ENCODE peak calls at places on chromosome 11, in five cellular contexts. V, K, P, G and A are unnamed samples.

GRCh38 chr11:84430661-84431060 is 1144.5 kb upstream of the CCDC90B start:
- DNase-seq in G (no peak), P (peak), K (no peak), V (no peak), A (no peak)

GRCh38 chr11:45643585-45643984 is 21.8 kb downstream of the CHST1 start:
- DNase-seq in P (no peak), V (no peak), G (no peak), K (no peak), A (no peak)

GRCh38 chr11:76598426-76598839 is 72.1 kb downstream of the LRRC32 start:
- DNase-seq in K (peak), G (no peak), V (no peak), P (peak), A (peak)

GRCh38 chr11:114183041-114183511 is 113.1 kb upstream of the NNMT start:
- DNase-seq in K (no peak), V (no peak), G (no peak), P (no peak), A (no peak)

GRCh38 chr11:2310073-2310785 is 8.4 kb downstream of the TSPAN32 start:
- DNase-seq in P (no peak), G (no peak), K (no peak), V (no peak), A (no peak)

GRCh38 chr11:76124905-76125566 is 81.3 kb downstream of the WNT11 start:
- DNase-seq in P (no peak), K (peak), V (no peak), G (no peak), A (no peak)

GRCh38 chr11:119315139-119316016 is 1.6 kb downstream of the MCAM start:
- DNase-seq in V (no peak), K (peak), P (peak), G (peak), A (no peak)

GRCh38 chr11:78097666-78098385 is 18.2 kb upstream of the NDUFC2 start:
- DNase-seq in K (no peak), P (no peak), V (no peak), G (no peak), A (no peak)

GRCh38 chr11:38553033-38553432 is 1955.0 kb upstream of the RAG2 start:
- DNase-seq in G (no peak), V (no peak), P (no peak), K (no peak), A (peak)

GRCh38 chr11:134519390-134519750 is 107.3 kb upstream of the B3GAT1 start:
- DNase-seq in P (no peak), V (no peak), G (no peak), K (no peak), A (no peak)

GRCh38 chr11:16895306-16895705 is 118.9 kb downstream of the PLEKHA7 start:
- DNase-seq in G (no peak), P (no peak), V (no peak), K (no peak), A (no peak)

GRCh38 chr11:121535122-121535796 is 82.5 kb upstream of the SORL1-AS1 start:
- DNase-seq in K (no peak), P (no peak), G (no peak), V (no peak), A (no peak)

GRCh38 chr11:121538054-121538453 is 85.3 kb upstream of the SORL1-AS1 start:
- DNase-seq in G (no peak), V (no peak), P (no peak), K (peak), A (no peak)

GRCh38 chr11:121533556-121534050 is 80.8 kb upstream of the SORL1-AS1 start:
- DNase-seq in P (no peak), V (no peak), K (no peak), G (no peak), A (no peak)

GRCh38 chr11:121536116-121536515 is 83.3 kb upstream of the SORL1-AS1 start:
- DNase-seq in K (no peak), P (no peak), G (no peak), V (no peak), A (no peak)

GRCh38 chr11:121534131-121535093 is 81.6 kb upstream of the SORL1-AS1 start:
- DNase-seq in G (no peak), V (no peak), K (no peak), P (no peak), A (peak)
- TF ChIP-seq CTCF in G (peak), V (peak), K (no peak), P (no peak), A (peak)

GRCh38 chr11:63879598-63879997 is 37.4 kb downstream of the RCOR2 start:
- DNase-seq in G (no peak), K (no peak), P (no peak), V (no peak), A (no peak)

GRCh38 chr11:63887600-63887999 is 29.4 kb downstream of the RCOR2 start:
- DNase-seq in V (no peak), P (no peak), K (no peak), G (no peak), A (no peak)

GRCh38 chr11:63880031-63880841 is 36.7 kb downstream of the RCOR2 start:
- DNase-seq in P (no peak), K (no peak), G (no peak), V (peak), A (peak)

GRCh38 chr11:63884191-63884590 is 32.8 kb downstream of the RCOR2 start:
- DNase-seq in P (no peak), G (no peak), V (no peak), K (no peak), A (no peak)

DNA sequence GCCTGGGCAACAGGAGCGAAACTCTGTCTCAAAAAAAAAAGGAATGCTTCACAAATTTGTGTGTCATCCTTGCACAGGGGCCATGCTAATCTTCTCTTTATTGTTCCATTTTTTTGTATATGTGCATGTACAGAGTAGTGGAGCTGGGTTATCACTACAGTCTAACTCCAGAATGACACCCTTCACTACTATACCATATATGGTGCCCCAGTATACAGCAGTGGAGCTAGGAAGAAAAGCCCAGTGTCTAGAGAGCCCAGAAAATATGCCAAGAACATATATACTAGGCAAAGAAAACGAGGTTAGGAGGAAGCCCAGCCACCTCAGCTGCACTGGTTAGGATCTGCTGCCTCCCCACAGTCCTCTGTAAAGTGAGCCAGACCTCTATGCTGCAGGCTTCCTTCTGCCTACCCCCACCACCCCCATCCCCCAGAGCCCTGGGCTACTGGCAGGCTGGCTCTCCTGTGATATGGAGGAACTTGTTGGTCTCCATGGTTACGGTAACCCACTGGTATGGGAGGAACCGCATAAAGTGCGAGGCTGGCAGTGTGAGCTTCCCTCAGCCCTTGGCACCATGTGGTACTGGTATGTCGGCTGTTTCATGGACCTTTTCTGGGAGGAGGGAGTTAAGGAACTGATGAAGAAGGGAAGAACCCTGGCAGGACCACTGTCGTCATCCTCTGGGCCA is 34.3 kb downstream of the RCOR2 start:
- DNase-seq in K (no peak), V (no peak), P (no peak), G (peak), A (peak)
- H3K4me3 ChIP-seq in K (no peak), V (no peak), P (no peak), G (no peak), A (no peak)

GRCh38 chr11:476416-476815 is 26.3 kb downstream of the PTDSS2 start:
- DNase-seq in K (no peak), P (no peak), G (no peak), V (no peak), A (no peak)

GRCh38 chr11:479311-479710 is 27.7 kb downstream of the RNH1 start:
- DNase-seq in P (no peak), V (no peak), G (no peak), K (no peak), A (no peak)

GRCh38 chr11:474914-475506 is 24.9 kb downstream of the PTDSS2 start:
- DNase-seq in G (no peak), K (no peak), P (no peak), V (no peak), A (no peak)

GRCh38 chr11:475941-476340 is 25.9 kb downstream of the PTDSS2 start:
- DNase-seq in P (no peak), K (no peak), V (no peak), G (no peak), A (no peak)

DNA sequence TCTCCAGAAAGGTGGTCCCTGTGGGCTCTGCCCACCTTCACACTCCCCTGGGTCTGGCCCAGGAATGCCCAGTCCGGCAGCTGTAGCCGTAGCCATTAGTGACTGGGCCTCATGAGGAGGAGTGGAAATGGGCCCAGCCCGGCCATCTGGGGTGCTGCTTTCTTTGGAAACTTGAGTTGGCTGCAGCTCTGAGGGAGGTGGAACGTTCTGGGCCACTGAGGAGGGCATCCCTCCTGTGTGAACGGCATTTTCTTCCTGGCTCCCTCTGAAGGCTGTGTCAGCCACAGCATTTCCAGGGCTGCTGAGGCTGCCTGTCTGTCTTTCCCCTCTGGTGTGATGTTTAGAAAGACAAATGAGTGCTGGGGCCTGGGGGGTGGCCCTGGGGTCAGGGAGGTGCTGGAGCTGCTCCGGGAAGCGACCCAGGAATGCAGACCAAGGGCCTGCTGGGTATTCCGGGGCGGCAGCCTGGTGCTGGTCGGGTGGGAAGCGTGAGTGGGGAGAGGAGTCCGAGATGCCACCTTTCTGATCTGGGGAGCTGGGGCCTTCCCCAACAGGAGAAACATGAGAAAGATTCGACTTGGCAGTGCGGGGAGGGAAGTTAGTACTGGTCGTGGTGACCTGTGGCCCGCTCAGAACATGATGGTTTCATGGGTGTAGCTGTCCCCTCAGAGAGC is 27.1 kb downstream of the PTDSS2 start:
- DNase-seq in P (no peak), K (no peak), G (no peak), V (no peak), A (no peak)
- TF ChIP-seq CTCF in P (no peak), K (no peak), G (no peak), V (no peak), A (no peak)

DNA sequence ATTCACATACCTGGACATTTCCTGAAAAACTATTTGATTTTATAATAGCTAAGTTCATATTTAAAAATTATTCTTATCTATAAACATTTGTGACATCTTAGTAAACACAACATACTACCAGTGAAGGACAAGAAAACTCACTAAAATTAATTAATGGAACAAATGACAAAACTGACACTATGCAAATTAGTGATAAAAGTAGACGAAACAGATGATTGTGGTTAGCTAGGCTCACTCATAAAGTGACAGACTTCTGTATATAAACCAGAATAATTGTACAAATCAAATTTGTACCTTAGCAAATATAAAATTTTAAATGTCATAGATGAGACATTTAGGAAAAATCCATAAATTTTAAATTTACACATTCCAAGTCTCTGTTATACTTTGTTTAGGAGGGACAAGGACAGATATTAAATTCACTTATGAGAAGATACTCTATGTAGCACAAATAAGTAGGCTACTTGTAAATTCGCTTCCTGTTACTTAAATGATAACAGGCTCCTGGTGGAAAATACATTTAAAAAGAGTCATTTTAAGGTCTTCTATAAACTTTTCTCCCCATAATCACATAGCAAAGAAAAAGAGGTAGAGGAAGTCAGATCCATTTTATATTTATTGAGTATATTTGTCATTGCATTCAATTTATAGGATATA is 81.2 kb downstream of the KIF18A start:
- DNase-seq in K (no peak), P (no peak), G (no peak), V (no peak), A (no peak)
- H3K4me3 ChIP-seq in K (no peak), P (no peak), G (no peak), V (no peak), A (no peak)

GRCh38 chr11:35415488-35415887 is 3.9 kb downstream of the SLC1A2 start:
- DNase-seq in K (no peak), P (no peak), G (no peak), V (no peak), A (no peak)

GRCh38 chr11:35418282-35418846 is 994 bp downstream of the SLC1A2 start:
- DNase-seq in G (no peak), V (no peak), K (no peak), P (no peak), A (no peak)

GRCh38 chr11:35420371-35420770 is 1.0 kb upstream of the SLC1A2 start:
- DNase-seq in V (no peak), G (no peak), K (no peak), P (no peak), A (no peak)

GRCh38 chr11:35419713-35420333 is 465 bp upstream of the SLC1A2 start:
- DNase-seq in V (no peak), G (no peak), P (no peak), K (no peak), A (no peak)

GRCh38 chr11:35418847-35419712 is at the start of gene SLC1A2:
- DNase-seq in P (no peak), G (no peak), V (no peak), K (no peak), A (peak)
- TF ChIP-seq CTCF in P (no peak), G (no peak), V (no peak), K (no peak), A (no peak)

DNA sequence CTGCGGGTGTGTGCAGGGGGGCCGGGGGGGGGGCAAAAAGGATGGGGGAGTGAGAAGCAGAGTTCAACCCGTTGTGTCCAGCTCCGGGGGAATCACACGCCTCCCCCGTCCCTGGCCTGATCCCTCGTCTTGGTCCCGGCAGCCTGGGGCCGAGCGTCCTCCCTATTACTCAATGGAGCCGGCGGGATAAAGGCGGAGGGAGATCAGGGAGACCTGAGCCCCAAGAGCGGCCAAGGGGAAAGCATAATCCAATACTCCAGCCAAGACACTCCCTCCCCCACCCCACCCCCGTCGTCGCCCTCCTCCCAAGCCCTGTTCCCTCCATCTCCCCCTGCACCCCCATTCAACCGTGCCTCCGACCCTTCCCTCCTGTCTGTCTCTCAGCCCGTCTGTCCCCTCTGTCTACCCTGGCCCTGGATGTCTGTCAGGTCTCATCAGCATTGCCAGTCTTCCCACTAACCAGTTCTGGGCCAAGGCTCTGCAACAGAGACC is 2.6 kb downstream of the PHOX2A start:
- DNase-seq in K (no peak), P (peak), V (no peak), G (no peak), A (no peak)
- H3K4me3 ChIP-seq in K (no peak), P (no peak), V (no peak), G (no peak), A (no peak)

GRCh38 chr11:100801225-100801999 is 114.3 kb downstream of the ARHGAP42 start:
- DNase-seq in V (no peak), P (no peak), G (no peak), K (no peak), A (no peak)
- TF ChIP-seq CTCF in V (no peak), P (no peak), G (no peak), K (no peak), A (no peak)

DNA sequence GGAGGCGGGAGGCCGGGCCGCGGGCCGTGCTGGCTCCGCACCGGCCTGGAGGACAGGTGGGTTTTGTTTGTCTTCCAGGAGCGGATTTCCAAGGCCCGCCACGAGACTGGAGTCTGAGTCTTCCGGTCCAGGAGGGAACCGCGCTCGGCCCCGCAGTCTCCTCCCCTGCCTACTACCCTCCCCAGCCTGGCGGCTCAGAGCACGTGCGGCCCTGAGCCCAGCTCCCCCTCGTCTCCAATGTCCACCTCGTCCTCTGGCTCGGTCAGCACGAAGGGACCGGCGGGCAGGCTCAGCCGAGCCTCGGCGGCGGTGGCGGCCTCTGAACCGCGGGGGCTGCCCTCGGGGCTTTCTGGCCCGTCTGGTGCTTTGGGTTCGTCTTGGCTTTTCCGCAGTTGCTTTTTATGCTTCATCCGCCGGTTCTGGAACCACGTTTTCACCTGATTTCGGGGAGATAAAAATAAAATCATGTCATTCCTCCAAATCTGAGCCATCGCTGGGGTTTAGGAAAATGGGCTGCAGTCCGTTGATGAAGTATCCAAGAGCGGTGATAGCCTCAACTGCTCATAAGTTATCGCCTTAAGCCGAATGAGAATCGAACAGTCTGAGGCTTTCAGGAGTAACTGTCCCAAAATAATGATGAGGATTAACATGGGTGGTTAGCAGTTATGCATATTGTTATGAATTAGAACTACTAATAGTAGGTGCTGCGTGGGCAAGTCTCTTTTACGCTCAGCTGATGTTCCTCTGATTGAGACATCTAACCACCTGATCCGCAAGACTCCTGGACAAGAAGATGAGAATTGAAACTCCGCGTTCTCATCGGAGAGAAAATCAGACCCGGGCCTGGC is 4.0 kb downstream of the BSX start:
- DNase-seq in G (no peak), V (no peak), P (no peak), K (no peak), A (no peak)
- H3K4me3 ChIP-seq in G (peak), V (no peak), P (no peak), K (no peak), A (no peak)

GRCh38 chr11:100404907-100405306 is 282.2 kb upstream of the ARHGAP42 start:
- DNase-seq in K (no peak), V (no peak), P (no peak), G (no peak), A (no peak)
- TF ChIP-seq CTCF in K (no peak), V (no peak), P (no peak), G (no peak), A (no peak)

GRCh38 chr11:68471360-68472340 is 11.1 kb downstream of the PPP6R3 start:
- DNase-seq in G (no peak), V (peak), P (no peak), K (peak), A (peak)
- H3K4me3 ChIP-seq in G (peak), V (no peak), P (no peak), K (no peak), A (no peak)